ENCODE peak calls at places on chromosomes 1 and 21, in eight cellular contexts. G is heart left ventricle, U is body of pancreas, E is lower leg skin, W is AG04450, T is heart right ventricle, B is astrocyte of the cerebellum, N is lower lobe of right lung. Y is an unnamed sample.

GRCh38 chr1:10105484-10105883 is 72.7 kb downstream of the UBE4B start:
- DNase-seq in N (no peak), W (no peak), B (no peak), T (peak), E (no peak), G (no peak), U (no peak), Y (peak)

GRCh38 chr1:216310776-216311175 is 112.5 kb downstream of the USH2A start:
- DNase-seq in U (no peak), B (no peak), W (peak), E (no peak), N (no peak), T (peak), G (no peak), Y (no peak)

GRCh38 chr1:28112388-28113311 is 24.2 kb upstream of the EYA3 start:
- DNase-seq in N (peak), B (no peak), T (peak), W (no peak), U (no peak), G (no peak), E (no peak), Y (no peak)

GRCh38 chr1:86849756-86850155 is 64.2 kb downstream of the SELENOF start:
- DNase-seq in W (no peak), E (no peak), N (no peak), B (no peak), U (no peak), G (no peak), T (no peak), Y (no peak)

GRCh38 chr1:156797212-156797871 is 19.3 kb downstream of the SH2D2A start:
- DNase-seq in N (no peak), T (no peak), G (no peak), E (peak), B (peak), W (peak), U (no peak), Y (no peak)

GRCh38 chr1:111769517-111770146 is 13.9 kb downstream of the DDX20 start:
- DNase-seq in T (peak), W (peak), N (no peak), B (peak), U (peak), E (no peak), G (no peak), Y (no peak)

GRCh38 chr1:10973552-10973951 is 38.9 kb upstream of the TARDBP start:
- DNase-seq in B (no peak), T (no peak), W (peak), E (no peak), G (peak), N (no peak), U (no peak), Y (no peak)

GRCh38 chr1:30863955-30864604 is 44.5 kb downstream of the SDC3 start:
- DNase-seq in W (no peak), U (no peak), N (no peak), T (no peak), E (no peak), B (no peak), G (no peak), Y (no peak)

GRCh38 chr1:180230791-180231505 is 884 bp downstream of the LHX4 start:
- DNase-seq in N (no peak), T (no peak), B (no peak), E (no peak), G (no peak), U (no peak), W (no peak), Y (peak)

GRCh38 chr1:2038229-2038628 is 12.0 kb upstream of the PRKCZ start:
- DNase-seq in T (no peak), N (no peak), W (no peak), B (no peak), U (no peak), G (no peak), E (no peak), Y (no peak)

GRCh38 chr1:72051538-72051937 is 230.8 kb downstream of the NEGR1 start:
- DNase-seq in W (no peak), T (no peak), E (no peak), G (no peak), U (no peak), B (no peak), N (no peak), Y (no peak)

GRCh38 chr1:9691108-9691445 is 39.5 kb downstream of the PIK3CD start:
- DNase-seq in E (no peak), T (no peak), N (no peak), W (no peak), G (no peak), U (no peak), B (no peak), Y (no peak)

GRCh38 chr1:55400560-55400959 is 185.4 kb upstream of the USP24 start:
- DNase-seq in G (no peak), B (no peak), U (no peak), W (no peak), T (no peak), E (no peak), N (no peak), Y (no peak)

GRCh38 chr1:108016451-108016920 is 51.5 kb upstream of the VAV3 start:
- DNase-seq in G (no peak), E (no peak), U (no peak), W (no peak), B (peak), T (peak), N (no peak), Y (no peak)

GRCh38 chr1:235552146-235552716 is 48.0 kb upstream of the B3GALNT2 start:
- DNase-seq in W (no peak), B (no peak), T (peak), E (peak), N (no peak), G (no peak), U (no peak), Y (no peak)

GRCh38 chr1:36641776-36642175 is 159.1 kb upstream of the CSF3R start:
- DNase-seq in U (no peak), B (no peak), G (no peak), E (no peak), W (no peak), N (no peak), T (no peak), Y (no peak)

GRCh38 chr1:47696911-47697441 is 259.1 kb downstream of the FOXD2 start:
- DNase-seq in B (no peak), N (no peak), W (no peak), E (peak), G (no peak), T (no peak), U (no peak), Y (no peak)

GRCh38 chr1:66760506-66760905 is 8.2 kb downstream of the DYNLT5 start:
- DNase-seq in G (no peak), W (no peak), E (no peak), U (no peak), T (no peak), N (no peak), B (no peak), Y (no peak)

GRCh38 chr1:216051071-216051470 is 372.2 kb downstream of the USH2A start:
- DNase-seq in G (no peak), E (no peak), T (no peak), W (no peak), B (no peak), N (no peak), U (no peak), Y (no peak)

GRCh38 chr1:1000357-1001056 is 610 bp upstream of the HES4 start:
- DNase-seq in U (peak), B (peak), T (peak), W (peak), G (peak), E (peak), N (peak), Y (peak)

GRCh38 chr1:22104074-22104473 is 38.8 kb downstream of the WNT4 start:
- DNase-seq in E (no peak), N (no peak), T (no peak), W (no peak), U (no peak), B (no peak), G (no peak), Y (no peak)

GRCh38 chr1:184945034-184945433 is 29.3 kb downstream of the NIBAN1 start:
- DNase-seq in N (no peak), W (no peak), E (no peak), U (no peak), B (no peak), T (no peak), G (no peak), Y (no peak)

GRCh38 chr1:109091196-109092193 is 931 bp downstream of the TMEM167B start:
- DNase-seq in W (no peak), B (no peak), E (no peak), G (no peak), U (no peak), T (no peak), N (no peak), Y (no peak)

GRCh38 chr1:46248122-46248920 is 758 bp downstream of the RAD54L start:
- DNase-seq in E (no peak), N (peak), T (no peak), W (no peak), B (no peak), G (no peak), U (peak), Y (no peak)
- TF ChIP-seq CTCF in E (no peak), N (no peak), T (no peak), W (no peak), B (no peak), G (no peak), U (no peak), Y (no peak)

GRCh38 chr1:151050051-151050688 is 2.6 kb downstream of the C1orf56 start:
- DNase-seq in G (no peak), W (no peak), N (no peak), E (no peak), B (no peak), U (no peak), T (no peak), Y (no peak)

GRCh38 chr1:151047591-151047924 is at the start of gene C1orf56:
- DNase-seq in B (no peak), G (peak), T (peak), E (peak), N (peak), W (no peak), U (peak), Y (no peak)

GRCh38 chr1:151047925-151048644 is 534 bp downstream of the C1orf56 start:
- DNase-seq in W (no peak), B (no peak), U (peak), T (peak), E (peak), N (peak), G (peak), Y (no peak)

GRCh38 chr1:151049458-151049857 is 1.9 kb downstream of the C1orf56 start:
- DNase-seq in E (no peak), T (no peak), N (no peak), U (no peak), W (no peak), B (no peak), G (no peak), Y (no peak)

GRCh38 chr1:151048645-151049032 is 1.1 kb downstream of the C1orf56 start:
- DNase-seq in T (no peak), G (no peak), N (no peak), U (no peak), B (no peak), E (no peak), W (no peak), Y (no peak)
- TF ChIP-seq CTCF in T (no peak), G (no peak), N (no peak), U (no peak), B (no peak), E (no peak), W (no peak), Y (peak)

DNA sequence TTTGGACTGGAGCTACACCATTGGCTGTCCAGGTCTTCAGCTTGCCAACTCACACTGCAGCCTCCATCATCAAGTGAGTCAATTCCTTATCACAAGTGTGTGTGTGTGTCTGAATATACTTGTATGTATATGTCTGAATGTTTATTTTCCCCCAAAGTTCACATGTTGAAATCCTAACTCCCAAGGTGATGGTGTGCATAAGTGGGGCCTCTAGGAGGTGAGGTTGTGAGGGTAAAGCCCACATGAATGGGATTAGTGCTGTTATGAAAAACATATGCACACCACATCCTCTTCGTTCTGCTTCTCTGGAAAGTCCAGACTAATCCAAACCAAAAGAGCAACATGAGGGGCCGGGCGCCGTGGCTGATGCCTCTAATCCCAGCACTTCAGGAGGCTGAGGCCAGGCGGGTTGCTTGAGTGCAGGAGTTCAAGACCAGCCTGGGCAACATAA is 48.7 kb upstream of the LBR start:
- DNase-seq in U (no peak), N (no peak), W (no peak), G (no peak), B (no peak), E (peak), T (no peak), Y (no peak)
- TF ChIP-seq CTCF in U (no peak), N (no peak), W (no peak), G (no peak), B (no peak), E (no peak), T (no peak), Y (no peak)

DNA sequence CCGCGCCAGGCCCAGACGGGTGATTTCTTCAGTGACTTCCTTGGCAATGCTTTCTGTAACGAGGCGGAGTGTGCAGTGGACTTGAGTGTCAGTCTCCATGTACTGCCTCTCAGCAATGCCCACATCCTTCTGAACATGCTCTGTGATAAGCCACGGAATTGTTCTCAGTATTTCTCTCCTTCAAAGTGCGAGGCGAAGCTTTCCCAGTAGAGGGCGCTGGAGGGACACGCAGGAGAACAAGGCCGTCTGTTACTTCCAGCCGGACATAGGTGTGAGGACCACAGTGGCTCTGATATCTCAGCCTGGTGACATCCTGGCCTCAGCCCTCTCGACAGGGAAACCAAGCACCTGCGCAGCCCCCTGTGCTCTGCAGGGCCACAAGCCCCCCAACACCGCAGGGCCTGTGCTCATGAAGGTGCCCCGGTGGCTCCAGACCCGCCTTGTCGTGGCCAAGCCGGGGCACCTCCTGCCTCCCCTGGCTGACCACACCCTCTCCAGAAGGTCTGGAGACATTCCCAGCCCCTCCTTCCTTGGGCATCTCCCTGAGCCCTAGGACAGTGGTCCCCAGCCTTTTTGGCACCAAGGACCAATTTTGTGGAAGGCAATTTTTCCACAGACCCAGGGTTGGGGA is 46.1 kb upstream of the BACE2 start:
- DNase-seq in U (peak), N (peak), W (peak), E (peak), T (peak), B (peak), G (peak), Y (no peak)
- TF ChIP-seq CTCF in U (peak), N (peak), W (peak), E (no peak), T (peak), B (peak), G (peak), Y (peak)

DNA sequence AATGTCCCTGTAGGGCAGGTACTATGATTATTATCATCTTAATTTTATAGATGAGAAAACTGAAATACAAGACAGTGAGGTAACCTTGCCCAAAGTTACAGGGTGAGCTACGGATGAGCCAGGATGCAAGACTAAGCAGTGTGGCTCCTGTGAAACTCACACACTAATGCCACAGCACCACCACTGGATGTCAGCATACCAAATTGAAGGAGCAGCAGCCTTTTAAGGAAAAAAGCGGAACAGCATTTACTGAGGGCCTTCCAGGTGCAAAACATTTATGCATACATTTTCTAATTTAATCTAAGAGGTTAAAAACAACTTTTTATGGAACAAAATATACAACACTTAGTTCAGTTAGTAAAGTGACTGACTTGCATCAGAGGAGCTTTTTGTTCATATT is 41.7 kb downstream of the SEC16B start:
- DNase-seq in U (no peak), W (no peak), B (no peak), T (no peak), E (no peak), G (no peak), N (no peak), Y (no peak)
- TF ChIP-seq CTCF in U (no peak), W (peak), B (peak), T (no peak), E (no peak), G (no peak), N (no peak), Y (peak)

GRCh38 chr1:117967472-117967871 is 37.9 kb downstream of the WDR3 start:
- DNase-seq in N (no peak), E (no peak), B (peak), G (no peak), T (no peak), W (peak), U (no peak), Y (no peak)
- TF ChIP-seq CTCF in N (no peak), E (no peak), B (peak), G (no peak), T (no peak), W (peak), U (no peak), Y (peak)

GRCh38 chr1:205631010-205631726 is 643 bp downstream of the ELK4 start:
- DNase-seq in T (peak), E (peak), W (peak), G (peak), N (peak), B (peak), U (peak), Y (no peak)

GRCh38 chr1:205630241-205630640 is 1.6 kb downstream of the ELK4 start:
- DNase-seq in G (no peak), W (no peak), U (no peak), N (no peak), E (no peak), B (peak), T (no peak), Y (no peak)

GRCh38 chr1:205630651-205631009 is 1.2 kb downstream of the ELK4 start:
- DNase-seq in T (no peak), N (no peak), G (no peak), B (no peak), E (no peak), U (no peak), W (no peak), Y (no peak)

GRCh38 chr1:205632374-205633169 is 761 bp upstream of the ELK4 start:
- DNase-seq in W (no peak), B (no peak), N (no peak), U (no peak), E (no peak), T (no peak), G (no peak), Y (no peak)

DNA sequence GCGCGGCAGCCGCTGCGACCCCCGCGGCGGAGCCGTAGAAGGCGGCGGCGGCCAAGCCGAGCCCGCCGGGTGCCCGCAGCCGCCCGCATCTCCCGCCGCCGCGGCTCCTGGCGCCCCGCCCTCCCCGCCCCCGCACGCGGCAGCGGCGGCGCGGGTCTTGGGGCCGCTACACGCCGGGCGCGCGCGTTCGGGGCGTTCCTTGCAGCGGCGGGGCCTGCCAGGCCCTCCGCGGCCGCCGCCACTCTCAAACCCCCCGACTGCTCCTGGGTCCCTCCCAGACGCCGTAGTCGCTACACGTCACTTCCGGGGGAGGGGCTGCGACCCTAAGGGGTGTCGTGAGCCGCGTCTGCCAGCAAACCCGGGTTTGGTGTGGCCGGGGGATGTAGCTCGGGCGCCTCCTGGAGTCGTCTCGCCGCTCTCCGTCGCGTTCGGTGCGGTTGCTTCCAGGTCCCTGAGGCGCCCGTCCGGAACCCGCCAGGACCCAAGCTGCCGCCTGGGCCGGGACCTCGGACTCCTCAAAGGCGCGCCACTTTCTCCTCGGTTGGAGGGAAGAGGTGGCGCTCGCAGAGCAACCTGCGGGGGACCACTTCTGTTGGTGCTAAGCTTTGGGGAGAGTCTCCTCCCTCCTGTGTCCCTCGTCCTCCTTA is at the start of gene ELK4:
- DNase-seq in E (peak), N (peak), T (peak), G (peak), B (peak), W (peak), U (peak), Y (peak)
- TF ChIP-seq CTCF in E (peak), N (peak), T (peak), G (peak), B (peak), W (peak), U (peak), Y (peak)

DNA sequence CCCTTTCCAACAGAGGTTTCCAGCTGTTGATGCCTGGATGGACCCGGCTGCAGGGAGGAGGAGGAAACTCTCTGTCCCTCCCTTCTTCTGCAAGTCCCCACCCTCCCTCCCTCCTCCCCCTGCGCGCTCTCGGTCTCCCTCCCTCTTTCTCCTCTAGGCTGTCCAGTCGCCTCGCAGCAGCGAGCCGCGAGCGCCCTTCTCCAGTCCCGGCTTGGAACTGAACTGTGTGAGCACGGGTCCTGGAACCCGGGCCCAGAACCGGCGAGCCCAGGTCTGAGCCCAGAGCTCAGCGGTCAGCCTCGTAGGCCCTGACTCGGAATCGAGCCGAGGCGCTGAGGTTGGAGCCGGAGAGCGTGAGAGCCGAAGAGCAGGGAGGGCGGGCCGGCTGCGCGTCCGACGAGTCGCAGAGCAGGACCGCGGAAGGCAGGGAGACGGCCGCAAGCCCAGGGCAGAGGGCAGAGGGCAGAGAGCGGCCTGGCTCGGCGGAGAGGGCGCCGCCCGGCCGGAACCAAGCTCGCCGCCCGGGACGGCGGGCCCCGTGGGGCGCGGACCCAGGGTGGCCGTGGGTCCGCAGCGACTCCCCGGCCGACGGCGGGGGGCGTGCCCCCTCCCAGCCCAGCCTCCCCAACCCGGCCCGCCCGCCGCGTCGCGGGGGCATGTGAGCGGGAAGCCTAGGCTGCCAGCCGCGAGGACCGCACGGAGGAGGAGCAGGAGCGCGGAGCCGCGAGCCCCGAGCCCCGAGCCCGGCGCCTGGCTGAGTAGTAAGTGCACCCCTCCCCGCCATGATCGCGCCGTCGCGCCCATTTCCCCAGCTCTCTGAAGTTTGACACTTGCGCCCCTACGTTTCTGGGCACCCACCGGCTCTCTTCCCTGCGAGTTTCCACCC is at the start of gene SOX13:
- DNase-seq in T (peak), G (peak), U (peak), N (peak), B (peak), E (peak), W (peak), Y (no peak)
- TF ChIP-seq CTCF in T (peak), G (peak), U (peak), N (peak), B (peak), E (no peak), W (peak), Y (peak)